ENCODE peak calls at places on chromosomes 5 and 9, in six cellular contexts. K is foreskin fibroblast, A is AG04450, P is neural crest cell, R is WERI-Rb-1, J is suprapubic skin. O is an unnamed sample.

GRCh38 chr5:6818594-6819512 is 105.6 kb downstream of the TENT4A start:
- DNase-seq in K (no peak), A (no peak), P (no peak), R (peak; percentile 86), J (no peak), O (no peak)

GRCh38 chr5:7246312-7246711 is 149.6 kb upstream of the ADCY2 start:
- DNase-seq in K (no peak), A (no peak), P (no peak), R (no peak), J (no peak), O (no peak)

GRCh38 chr5:77771452-77771851 is 4.7 kb downstream of the TBCA start:
- DNase-seq in K (no peak), A (no peak), P (no peak), R (no peak), J (no peak), O (no peak)

GRCh38 chr9:108562176-108562575 is 293.6 kb downstream of the ACTL7B start:
- DNase-seq in K (no peak), A (no peak), P (no peak), R (no peak), J (no peak), O (no peak)

GRCh38 chr5:6188976-6189375 is 189.4 kb downstream of the MED10 start:
- DNase-seq in K (no peak), A (no peak), P (no peak), R (no peak), J (no peak), O (no peak)

GRCh38 chr5:75054110-75054930 is 2.0 kb upstream of the GCNT4 start:
- DNase-seq in K (no peak), A (no peak), P (peak; percentile 25), R (no peak), J (peak; percentile 80), O (peak; percentile 39)

GRCh38 chr5:174145821-174146220 is 100.3 kb downstream of the NSG2 start:
- DNase-seq in K (no peak), A (no peak), P (peak; percentile 22), R (no peak), J (no peak), O (no peak)

GRCh38 chr5:176810687-176811501 is 535 bp downstream of the UNC5A start:
- DNase-seq in K (no peak), A (no peak), P (no peak), R (no peak), J (no peak), O (peak; percentile 37)

GRCh38 chr9:107491081-107492053 is 1.8 kb upstream of the KLF4 start:
- DNase-seq in K (no peak), A (no peak), P (no peak), R (no peak), J (peak; percentile 84), O (peak; percentile 22)

GRCh38 chr5:146060221-146060585 is 45.2 kb downstream of the PLAC8L1 start:
- DNase-seq in K (no peak), A (no peak), P (no peak), R (no peak), J (no peak), O (no peak)

GRCh38 chr9:3733039-3733408 is 207.2 kb upstream of the RFX3 start:
- DNase-seq in K (no peak), A (no peak), P (no peak), R (no peak), J (no peak), O (no peak)
- TF ChIP-seq CTCF in K (no peak), A (no peak), P (no peak), R (no peak), J (no peak), O (no peak)

GRCh38 chr9:69919461-69920061 is 98.9 kb downstream of the CFAP95 start:
- DNase-seq in K (no peak), A (peak; percentile 24), P (no peak), R (no peak), J (no peak), O (no peak)
- TF ChIP-seq CTCF in K (peak; percentile 63), A (peak; percentile 75), P (peak; percentile 84), R (peak; percentile 53), J (peak; percentile 60), O (peak; percentile 50)

GRCh38 chr5:76209297-76209696 is 126.1 kb downstream of the SV2C start:
- DNase-seq in K (no peak), A (no peak), P (no peak), R (no peak), J (no peak), O (no peak)
- TF ChIP-seq CTCF in K (no peak), A (no peak), P (peak; percentile 54), R (no peak), J (no peak), O (no peak)

GRCh38 chr5:55983986-55984385 is 10.8 kb downstream of the IL6ST start:
- DNase-seq in K (no peak), A (no peak), P (no peak), R (no peak), J (no peak), O (no peak)

GRCh38 chr5:55985181-55985580 is 9.6 kb downstream of the IL6ST start:
- DNase-seq in K (no peak), A (no peak), P (no peak), R (no peak), J (no peak), O (no peak)

GRCh38 chr5:55986931-55987330 is 7.8 kb downstream of the IL6ST start:
- DNase-seq in K (no peak), A (no peak), P (no peak), R (no peak), J (no peak), O (peak; percentile 32)

GRCh38 chr5:55982957-55983381 is 11.8 kb downstream of the IL6ST start:
- DNase-seq in K (no peak), A (no peak), P (no peak), R (no peak), J (no peak), O (no peak)
- TF ChIP-seq CTCF in K (no peak), A (peak; percentile 24), P (no peak), R (no peak), J (no peak), O (no peak)